ENCODE peak calls at places on chromosome 4, in six cellular contexts. X, U, Y, N, J and G are unnamed samples.

GRCh38 chr4:153222162-153222789 is 18.0 kb downstream of the TRIM2 start:
- DNase-seq in N (peak), J (peak), U (peak), Y (peak), X (peak), G (peak)

GRCh38 chr4:115323106-115323684 is 209.8 kb upstream of the NDST4 start:
- DNase-seq in J (no peak), X (no peak), U (no peak), N (no peak), Y (no peak), G (no peak)

GRCh38 chr4:48290146-48290772 is 20.6 kb upstream of the TEC start:
- DNase-seq in Y (peak), N (peak), U (no peak), X (peak), J (peak), G (no peak)

GRCh38 chr4:110196206-110196870 is 2.1 kb downstream of the ELOVL6 start:
- DNase-seq in N (peak), J (peak), X (peak), Y (peak), U (peak), G (peak)

GRCh38 chr4:168484626-168485025 is 4.3 kb upstream of the DDX60L start:
- DNase-seq in J (no peak), X (no peak), N (no peak), Y (peak), U (no peak), G (no peak)

GRCh38 chr4:75995727-75996126 is 5.0 kb upstream of the SDAD1 start:
- DNase-seq in Y (peak), N (no peak), U (no peak), X (peak), J (peak), G (no peak)

GRCh38 chr4:25592670-25593069 is 63.0 kb upstream of the SLC34A2 start:
- DNase-seq in N (no peak), J (no peak), Y (no peak), X (no peak), U (no peak), G (no peak)

GRCh38 chr4:168095776-168096443 is 3.6 kb downstream of the ANXA10 start:
- DNase-seq in Y (no peak), J (no peak), N (no peak), X (no peak), U (no peak), G (no peak)

GRCh38 chr4:186918466-186918865 is 194.8 kb upstream of the FAT1 start:
- DNase-seq in N (no peak), Y (no peak), J (no peak), U (no peak), X (no peak), G (no peak)

GRCh38 chr4:21753084-21753760 is 195.3 kb downstream of the KCNIP4 start:
- DNase-seq in X (no peak), U (no peak), Y (peak), J (peak), N (no peak), G (no peak)

GRCh38 chr4:85722806-85723205 is 247.9 kb downstream of the ARHGAP24 start:
- DNase-seq in X (no peak), J (no peak), U (no peak), N (no peak), Y (no peak), G (no peak)

GRCh38 chr4:148060264-148061138 is 328.6 kb downstream of the ARHGAP10 start:
- DNase-seq in J (no peak), N (no peak), U (no peak), X (no peak), Y (no peak), G (no peak)

GRCh38 chr4:147799986-147800555 is 68.2 kb downstream of the ARHGAP10 start:
- DNase-seq in X (no peak), J (no peak), U (no peak), Y (peak), N (no peak), G (no peak)

GRCh38 chr4:128686810-128687209 is 122.7 kb upstream of the JADE1 start:
- DNase-seq in U (no peak), N (no peak), X (no peak), J (no peak), Y (peak), G (no peak)

GRCh38 chr4:24403263-24403662 is 181.1 kb downstream of the DHX15 start:
- DNase-seq in U (no peak), Y (no peak), X (no peak), N (no peak), J (no peak), G (no peak)

GRCh38 chr4:2583517-2583916 is 47.1 kb downstream of the FAM193A start:
- DNase-seq in X (no peak), Y (peak), U (no peak), J (no peak), N (no peak), G (no peak)

GRCh38 chr4:10620935-10621488 is 63.6 kb downstream of the CLNK start:
- DNase-seq in U (no peak), X (no peak), J (no peak), Y (no peak), N (no peak), G (no peak)

GRCh38 chr4:53591372-53591892 is at the start of gene LNX1:
- DNase-seq in U (no peak), Y (peak), X (no peak), N (no peak), J (no peak), G (no peak)

GRCh38 chr4:6476893-6477292 is 4.5 kb upstream of the PPP2R2C start:
- DNase-seq in Y (no peak), X (no peak), N (no peak), J (no peak), U (no peak), G (no peak)

GRCh38 chr4:4859799-4860380 is 425 bp downstream of the MSX1 start:
- DNase-seq in N (peak), U (no peak), X (no peak), Y (no peak), J (peak), G (peak)

GRCh38 chr4:31998807-31999206 is 1278.6 kb downstream of the PCDH7 start:
- DNase-seq in X (no peak), U (no peak), J (no peak), Y (no peak), N (no peak), G (no peak)

GRCh38 chr4:22897520-22898108 is 204.9 kb downstream of the GBA3 start:
- DNase-seq in X (peak), N (peak), J (peak), Y (peak), U (no peak), G (no peak)

GRCh38 chr4:156805696-156806095 is 165.9 kb downstream of the PDGFC start:
- DNase-seq in Y (peak), X (no peak), J (no peak), U (no peak), N (no peak), G (no peak)

GRCh38 chr4:109989044-109989443 is 76.4 kb downstream of the EGF start:
- DNase-seq in J (no peak), Y (no peak), N (no peak), U (no peak), X (no peak), G (no peak)

GRCh38 chr4:107736924-107737448 is 17.0 kb upstream of the PAPSS1 start:
- DNase-seq in J (peak), N (peak), Y (peak), U (no peak), X (peak), G (no peak)

GRCh38 chr4:2284934-2285664 is 23.2 kb upstream of the MXD4 start:
- DNase-seq in Y (peak), J (no peak), X (peak), U (peak), N (no peak), G (no peak)